ENCODE peak calls at places on chromosomes 2 and 18, in six cellular contexts. K is activated T-cell treated with anti-CD3 and anti-CD28 coated beads for 24 hours, Q is iris pigment epithelial cell, R is NCI-H1105 treated with DMSO at 0.1 percent for 48 hours, X is right atrium auricular region, P is hippocampal formation. A is an unnamed sample.

GRCh38 chr2:172113617-172114016 is 10.9 kb upstream of the DLX2 start:
- DNase-seq in K (no peak), Q (peak), R (peak), X (no peak), P (peak), A (peak)

GRCh38 chr2:232385660-232386489 is 7.3 kb downstream of the ALPP start:
- DNase-seq in K (no peak), Q (peak), R (no peak), X (no peak), P (no peak), A (no peak)

GRCh38 chr2:37892436-37893114 is 32.5 kb upstream of the RMDN2 start:
- DNase-seq in K (no peak), Q (no peak), R (no peak), X (no peak), P (no peak), A (no peak)

GRCh38 chr2:56008661-56009411 is 85.3 kb upstream of the EFEMP1 start:
- DNase-seq in K (no peak), Q (peak), R (peak), X (peak), P (peak), A (peak)

GRCh38 chr2:37653805-37654378 is 17.6 kb downstream of the CDC42EP3 start:
- DNase-seq in K (no peak), Q (no peak), R (no peak), X (peak), P (no peak), A (no peak)

GRCh38 chr2:7324706-7325105 is 407.5 kb downstream of the RNF144A start:
- DNase-seq in K (no peak), Q (no peak), R (no peak), X (no peak), P (no peak), A (no peak)

GRCh38 chr18:31718386-31718785 is 34.0 kb upstream of the B4GALT6 start:
- DNase-seq in K (no peak), Q (no peak), R (no peak), X (no peak), P (no peak), A (no peak)

GRCh38 chr2:98085649-98086048 is 1.3 kb upstream of the VWA3B start:
- DNase-seq in K (no peak), Q (no peak), R (no peak), X (no peak), P (no peak), A (no peak)

GRCh38 chr2:172342611-172343010 is 84.8 kb upstream of the ITGA6 start:
- DNase-seq in K (no peak), Q (no peak), R (no peak), X (no peak), P (no peak), A (no peak)